ENCODE peak calls at places on chromosomes 2 and 18, in nine cellular contexts. One of them, this sample, is unnamed.

GRCh38 chr2:121095257-121096080 is 189.5 kb downstream of the TFCP2L1 start:
- DNase-seq in epithelial cell of esophagus: peak
- DNase-seq in COR-L47: peak
- DNase-seq in body of pancreas: peak
- DNase-seq in NCI-H524: peak
- DNase-seq in activated CD4-positive, alpha-beta T cell treated with anti-CD3 and anti-CD28 coated beads for 1 hour: no peak
- DNase-seq in fibroblast of pulmonary artery: peak
- DNase-seq in GM04504: no peak
- DNase-seq in EL: peak
- DNase-seq in this sample: peak

GRCh38 chr2:219688560-219689445 is 61.4 kb downstream of the SLC4A3 start:
- DNase-seq in epithelial cell of esophagus: peak
- DNase-seq in COR-L47: no peak
- DNase-seq in body of pancreas: no peak
- DNase-seq in NCI-H524: no peak
- DNase-seq in activated CD4-positive, alpha-beta T cell treated with anti-CD3 and anti-CD28 coated beads for 1 hour: no peak
- DNase-seq in fibroblast of pulmonary artery: peak
- DNase-seq in GM04504: peak
- DNase-seq in EL: peak
- DNase-seq in this sample: peak

GRCh38 chr2:239694487-239694886 is 293.7 kb upstream of the HDAC4 start:
- DNase-seq in epithelial cell of esophagus: no peak
- DNase-seq in COR-L47: no peak
- DNase-seq in body of pancreas: no peak
- DNase-seq in NCI-H524: no peak
- DNase-seq in activated CD4-positive, alpha-beta T cell treated with anti-CD3 and anti-CD28 coated beads for 1 hour: no peak
- DNase-seq in fibroblast of pulmonary artery: no peak
- DNase-seq in GM04504: no peak
- DNase-seq in EL: no peak
- DNase-seq in this sample: no peak

GRCh38 chr18:37450434-37451133 is 115.0 kb downstream of the CELF4 start:
- DNase-seq in epithelial cell of esophagus: no peak
- DNase-seq in COR-L47: peak
- DNase-seq in body of pancreas: peak
- DNase-seq in NCI-H524: peak
- DNase-seq in activated CD4-positive, alpha-beta T cell treated with anti-CD3 and anti-CD28 coated beads for 1 hour: no peak
- DNase-seq in fibroblast of pulmonary artery: peak
- DNase-seq in GM04504: no peak
- DNase-seq in EL: peak
- DNase-seq in this sample: peak

GRCh38 chr2:154338359-154338967 is 360.0 kb upstream of the KCNJ3 start:
- DNase-seq in epithelial cell of esophagus: no peak
- DNase-seq in COR-L47: no peak
- DNase-seq in body of pancreas: no peak
- DNase-seq in NCI-H524: no peak
- DNase-seq in activated CD4-positive, alpha-beta T cell treated with anti-CD3 and anti-CD28 coated beads for 1 hour: no peak
- DNase-seq in fibroblast of pulmonary artery: no peak
- DNase-seq in GM04504: no peak
- DNase-seq in EL: no peak
- DNase-seq in this sample: no peak

GRCh38 chr18:67794512-67794911 is 278.0 kb upstream of the DSEL start:
- DNase-seq in epithelial cell of esophagus: no peak
- DNase-seq in COR-L47: no peak
- DNase-seq in body of pancreas: no peak
- DNase-seq in NCI-H524: no peak
- DNase-seq in activated CD4-positive, alpha-beta T cell treated with anti-CD3 and anti-CD28 coated beads for 1 hour: no peak
- DNase-seq in fibroblast of pulmonary artery: peak
- DNase-seq in GM04504: peak
- DNase-seq in EL: peak
- DNase-seq in this sample: no peak

GRCh38 chr2:240127351-240127750 is 8.8 kb downstream of the COPS9 start:
- DNase-seq in epithelial cell of esophagus: no peak
- DNase-seq in COR-L47: no peak
- DNase-seq in body of pancreas: no peak
- DNase-seq in NCI-H524: no peak
- DNase-seq in activated CD4-positive, alpha-beta T cell treated with anti-CD3 and anti-CD28 coated beads for 1 hour: no peak
- DNase-seq in fibroblast of pulmonary artery: no peak
- DNase-seq in GM04504: no peak
- DNase-seq in EL: no peak
- DNase-seq in this sample: no peak

GRCh38 chr2:42424033-42424432 is 63.0 kb upstream of the COX7A2L start:
- DNase-seq in epithelial cell of esophagus: no peak
- DNase-seq in COR-L47: no peak
- DNase-seq in body of pancreas: no peak
- DNase-seq in NCI-H524: no peak
- DNase-seq in activated CD4-positive, alpha-beta T cell treated with anti-CD3 and anti-CD28 coated beads for 1 hour: no peak
- DNase-seq in fibroblast of pulmonary artery: peak
- DNase-seq in GM04504: no peak
- DNase-seq in EL: no peak
- DNase-seq in this sample: no peak

GRCh38 chr18:25454270-25454659 is 102.3 kb upstream of the ZNF521 start:
- DNase-seq in epithelial cell of esophagus: no peak
- DNase-seq in COR-L47: no peak
- DNase-seq in body of pancreas: no peak
- DNase-seq in NCI-H524: no peak
- DNase-seq in activated CD4-positive, alpha-beta T cell treated with anti-CD3 and anti-CD28 coated beads for 1 hour: no peak
- DNase-seq in fibroblast of pulmonary artery: no peak
- DNase-seq in GM04504: no peak
- DNase-seq in EL: peak
- DNase-seq in this sample: no peak

GRCh38 chr2:207422307-207422960 is 107.3 kb upstream of the CREB1 start:
- DNase-seq in epithelial cell of esophagus: no peak
- DNase-seq in COR-L47: no peak
- DNase-seq in body of pancreas: no peak
- DNase-seq in NCI-H524: no peak
- DNase-seq in activated CD4-positive, alpha-beta T cell treated with anti-CD3 and anti-CD28 coated beads for 1 hour: no peak
- DNase-seq in fibroblast of pulmonary artery: no peak
- DNase-seq in GM04504: no peak
- DNase-seq in EL: no peak
- DNase-seq in this sample: no peak

GRCh38 chr2:149885468-149885867 is 297.9 kb upstream of the MMADHC start:
- DNase-seq in epithelial cell of esophagus: peak
- DNase-seq in COR-L47: peak
- DNase-seq in body of pancreas: peak
- DNase-seq in NCI-H524: peak
- DNase-seq in activated CD4-positive, alpha-beta T cell treated with anti-CD3 and anti-CD28 coated beads for 1 hour: no peak
- DNase-seq in fibroblast of pulmonary artery: no peak
- DNase-seq in GM04504: no peak
- DNase-seq in EL: peak
- DNase-seq in this sample: peak

GRCh38 chr2:96144481-96145027 is 686 bp downstream of the DUSP2 start:
- DNase-seq in epithelial cell of esophagus: no peak
- DNase-seq in COR-L47: no peak
- DNase-seq in body of pancreas: no peak
- DNase-seq in NCI-H524: peak
- DNase-seq in activated CD4-positive, alpha-beta T cell treated with anti-CD3 and anti-CD28 coated beads for 1 hour: peak
- DNase-seq in fibroblast of pulmonary artery: no peak
- DNase-seq in GM04504: no peak
- DNase-seq in EL: no peak
- DNase-seq in this sample: no peak